ENCODE peak calls at places on chromosome 17, in six cellular contexts. S, W, J, Q, P and I are unnamed samples.

GRCh38 chr17:38663125-38663751 is 11.5 kb downstream of the EPOP start:
- DNase-seq in S (peak), W (peak), J (peak), Q (no peak), P (no peak), I (peak)

GRCh38 chr17:6526362-6527152 is 29.8 kb downstream of the PITPNM3 start:
- DNase-seq in S (no peak), W (no peak), J (no peak), Q (no peak), P (no peak), I (no peak)

GRCh38 chr17:72539981-72540897 is 419.4 kb downstream of the SOX9 start:
- DNase-seq in S (peak), W (peak), J (peak), Q (peak), P (no peak), I (peak)

GRCh38 chr17:8894673-8895578 is 27.5 kb upstream of the PIK3R6 start:
- DNase-seq in S (no peak), W (peak), J (peak), Q (no peak), P (no peak), I (peak)

GRCh38 chr17:2018716-2019490 is 6.2 kb downstream of the RTN4RL1 start:
- DNase-seq in S (no peak), W (no peak), J (no peak), Q (no peak), P (no peak), I (no peak)

GRCh38 chr17:75814900-75815373 is 29.3 kb downstream of the UNC13D start:
- DNase-seq in S (no peak), W (no peak), J (no peak), Q (peak), P (no peak), I (no peak)

GRCh38 chr17:16878084-16878483 is 93.8 kb downstream of the TNFRSF13B start:
- DNase-seq in S (no peak), W (no peak), J (no peak), Q (no peak), P (no peak), I (no peak)

GRCh38 chr17:17343160-17343735 is 40.1 kb downstream of the NT5M start:
- DNase-seq in S (no peak), W (no peak), J (no peak), Q (no peak), P (no peak), I (no peak)

GRCh38 chr17:51666971-51667721 is 406.8 kb downstream of the UTP18 start:
- DNase-seq in S (no peak), W (no peak), J (no peak), Q (no peak), P (no peak), I (no peak)

GRCh38 chr17:61463068-61463980 is 11.1 kb downstream of the TBX4 start:
- DNase-seq in S (no peak), W (peak), J (no peak), Q (peak), P (no peak), I (no peak)

GRCh38 chr17:67244621-67245072 is 349 bp downstream of the HELZ start:
- DNase-seq in S (no peak), W (no peak), J (peak), Q (peak), P (no peak), I (peak)

GRCh38 chr17:78379134-78379497 is 667 bp downstream of the PGS1 start:
- DNase-seq in S (peak), W (no peak), J (no peak), Q (no peak), P (no peak), I (no peak)

GRCh38 chr17:70137451-70138230 is 31.7 kb upstream of the KCNJ2 start:
- DNase-seq in S (peak), W (no peak), J (peak), Q (peak), P (no peak), I (no peak)
- H3K27ac ChIP-seq in S (peak), W (peak), J (peak), Q (peak), P (peak), I (peak)

DNA sequence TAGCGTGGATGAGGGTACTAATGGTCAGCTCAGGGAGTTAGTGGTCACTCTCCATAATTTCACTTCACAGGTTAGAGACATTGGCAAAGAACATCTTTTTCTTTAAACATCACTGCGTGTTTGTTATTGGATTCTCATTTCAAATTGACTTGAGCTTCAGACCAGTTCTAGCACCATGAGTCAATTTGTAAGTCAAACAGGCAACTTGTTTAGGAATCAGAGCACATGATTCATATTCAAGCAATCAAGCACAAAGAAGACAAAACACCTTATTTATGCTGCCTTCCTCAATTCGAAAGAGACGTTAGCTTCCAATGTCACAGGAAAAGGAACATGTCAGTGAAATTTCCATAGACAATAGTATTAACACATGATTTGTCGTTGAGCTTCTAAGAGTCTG is 62.3 kb downstream of the HS3ST3A1 start:
- DNase-seq in S (no peak), W (no peak), J (no peak), Q (no peak), P (no peak), I (no peak)
- H3K27ac ChIP-seq in S (no peak), W (no peak), J (no peak), Q (no peak), P (no peak), I (no peak)

GRCh38 chr17:59620064-59620359 is 317 bp downstream of the CLTC start:
- DNase-seq in S (no peak), W (no peak), J (no peak), Q (no peak), P (no peak), I (no peak)

GRCh38 chr17:59616253-59616920 is 3.3 kb upstream of the CLTC start:
- DNase-seq in S (no peak), W (no peak), J (no peak), Q (no peak), P (no peak), I (no peak)

GRCh38 chr17:59619313-59620063 is at the start of gene CLTC:
- DNase-seq in S (peak), W (peak), J (peak), Q (peak), P (peak), I (peak)

GRCh38 chr17:59618894-59619312 is 792 bp upstream of the CLTC start:
- DNase-seq in S (no peak), W (no peak), J (no peak), Q (no peak), P (no peak), I (no peak)

GRCh38 chr17:59617141-59617757 is 2.4 kb upstream of the CLTC start:
- DNase-seq in S (no peak), W (no peak), J (no peak), Q (no peak), P (no peak), I (no peak)
- H3K27ac ChIP-seq in S (no peak), W (no peak), J (no peak), Q (peak), P (peak), I (peak)

DNA sequence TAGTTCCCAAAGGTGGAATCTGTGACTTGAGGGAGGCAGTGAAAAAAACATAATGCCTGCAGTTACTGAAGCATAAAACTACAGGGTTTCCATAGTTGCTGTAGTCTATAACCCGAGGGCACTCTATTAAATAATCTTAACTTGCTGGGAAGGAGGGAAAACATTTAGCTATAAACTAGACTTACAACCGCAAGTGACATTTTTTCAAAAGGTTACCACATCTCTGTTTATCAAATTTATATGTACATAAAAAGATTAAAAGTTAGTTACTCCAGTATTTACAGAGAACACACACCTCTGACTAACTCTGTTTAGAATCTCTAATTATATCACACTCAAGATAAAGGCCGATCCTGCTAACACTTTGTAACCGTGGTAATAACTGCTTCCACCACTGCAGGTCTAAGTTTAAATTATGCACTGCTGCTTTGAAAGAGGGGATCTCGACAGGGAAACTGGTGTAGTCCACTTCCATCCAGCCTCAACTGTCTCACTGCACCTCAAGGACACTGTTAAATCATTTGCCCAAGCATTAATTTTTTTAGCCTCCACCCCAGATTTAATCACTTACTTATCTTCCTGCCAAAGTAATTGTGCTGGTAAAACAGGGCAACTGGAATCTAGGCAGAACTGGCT is 14.6 kb downstream of the KCNJ16 start:
- DNase-seq in S (no peak), W (no peak), J (no peak), Q (no peak), P (no peak), I (no peak)
- H3K27ac ChIP-seq in S (no peak), W (no peak), J (no peak), Q (no peak), P (peak), I (no peak)

DNA sequence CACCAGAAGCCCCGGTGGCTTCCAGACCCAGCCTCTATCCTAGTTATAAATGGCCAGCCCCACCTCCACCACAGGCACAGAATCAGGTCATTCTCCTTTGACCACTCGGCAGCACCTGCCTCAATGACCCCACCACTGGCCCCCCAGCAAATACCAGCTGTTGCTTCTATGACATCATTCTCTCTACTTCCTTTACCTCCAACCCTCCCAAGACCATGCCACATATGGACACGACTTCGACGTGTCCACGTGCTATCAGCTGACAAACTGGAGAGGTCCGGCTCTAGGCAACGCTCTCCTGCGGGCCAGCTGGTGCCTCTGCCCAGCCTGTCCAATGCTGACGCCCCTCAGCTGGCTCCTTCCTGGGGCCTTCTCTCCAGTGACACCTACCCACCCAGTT is 5.9 kb downstream of the ALYREF start:
- DNase-seq in S (no peak), W (no peak), J (no peak), Q (no peak), P (no peak), I (no peak)
- H3K27ac ChIP-seq in S (no peak), W (no peak), J (no peak), Q (peak), P (no peak), I (no peak)

GRCh38 chr17:41835800-41836549 is at the start of gene NT5C3B:
- DNase-seq in S (peak), W (peak), J (peak), Q (peak), P (no peak), I (peak)
- H3K27ac ChIP-seq in S (peak), W (peak), J (peak), Q (peak), P (peak), I (peak)

DNA sequence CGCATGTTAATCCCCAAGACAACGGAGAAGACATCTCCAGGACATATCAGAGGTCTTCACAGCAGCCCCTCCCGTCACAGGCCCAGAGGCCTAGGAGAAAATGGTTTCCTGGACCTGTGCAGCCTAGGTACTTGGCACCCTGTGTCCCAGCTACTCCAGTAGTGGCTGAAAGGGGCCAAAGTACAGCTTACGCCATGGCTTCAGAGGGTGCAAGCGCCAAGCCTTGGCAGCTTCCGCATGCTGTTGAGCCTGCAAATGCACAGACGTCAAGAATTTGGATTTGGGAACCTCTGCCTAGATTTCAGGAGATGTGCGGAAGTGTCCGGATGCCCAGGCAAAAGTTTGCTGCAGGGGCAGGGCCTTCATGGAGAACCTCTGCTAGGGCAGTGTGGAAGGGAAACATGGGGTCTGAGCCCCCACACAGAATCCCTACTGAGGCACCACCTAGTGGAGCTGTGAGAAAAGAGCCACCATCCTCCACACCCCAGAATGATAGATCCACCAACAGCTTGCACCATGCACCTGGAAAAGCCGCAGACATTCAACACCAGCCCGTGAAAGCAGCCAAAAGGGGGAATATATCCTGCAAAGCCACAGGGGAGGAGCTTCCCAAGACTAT is 159.3 kb upstream of the COX10 start:
- DNase-seq in S (no peak), W (no peak), J (no peak), Q (no peak), P (no peak), I (no peak)
- H3K27ac ChIP-seq in S (no peak), W (no peak), J (no peak), Q (no peak), P (no peak), I (no peak)

DNA sequence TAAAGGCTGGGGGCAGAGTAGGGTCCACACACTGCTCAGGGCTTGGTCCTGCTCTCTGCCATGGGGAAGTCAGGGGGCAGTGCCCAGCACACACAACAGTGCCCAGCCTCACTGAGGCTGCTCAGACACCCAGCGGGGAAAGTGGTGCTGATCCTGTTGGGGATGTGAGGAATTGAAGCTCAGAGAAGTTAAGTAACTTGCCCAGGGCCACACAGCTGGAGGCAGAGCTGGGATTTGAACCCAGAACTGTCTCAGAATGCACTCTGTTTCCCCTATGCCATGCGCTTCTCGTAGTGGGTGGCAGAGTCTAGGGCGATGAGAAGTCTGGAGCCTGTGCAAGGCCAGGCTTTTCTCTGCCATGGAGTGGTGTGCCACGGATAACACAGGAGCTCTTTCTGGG is 59.3 kb downstream of the SDK2 start:
- DNase-seq in S (no peak), W (no peak), J (no peak), Q (no peak), P (no peak), I (no peak)
- H3K27ac ChIP-seq in S (no peak), W (no peak), J (no peak), Q (no peak), P (no peak), I (no peak)

GRCh38 chr17:63246344-63246743 is 199.8 kb downstream of the CYB561 start:
- DNase-seq in S (no peak), W (no peak), J (no peak), Q (no peak), P (no peak), I (no peak)

GRCh38 chr17:63247706-63248105 is 198.4 kb downstream of the CYB561 start:
- DNase-seq in S (no peak), W (no peak), J (no peak), Q (no peak), P (no peak), I (no peak)

GRCh38 chr17:63249256-63250006 is 196.7 kb downstream of the CYB561 start:
- DNase-seq in S (no peak), W (no peak), J (no peak), Q (no peak), P (no peak), I (no peak)

DNA sequence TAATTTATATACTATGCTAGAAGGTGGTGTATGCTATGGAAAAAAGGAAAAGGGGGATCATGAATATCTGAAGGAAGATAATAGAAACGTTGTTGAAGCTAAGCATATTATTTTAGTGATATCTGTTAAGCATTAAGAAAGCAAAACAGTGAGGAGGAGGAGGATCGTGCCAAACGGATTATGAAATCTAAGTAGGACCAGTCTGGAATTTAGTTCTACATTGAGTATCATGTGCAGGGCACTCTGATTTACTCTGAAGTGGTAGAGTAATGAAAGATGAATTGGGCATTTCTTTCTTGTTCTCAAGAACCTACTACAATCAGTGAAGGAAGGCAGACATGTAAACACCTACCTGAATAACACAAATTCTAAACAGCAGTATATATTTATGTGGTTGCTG is 195.3 kb downstream of the CYB561 start:
- DNase-seq in S (no peak), W (no peak), J (no peak), Q (no peak), P (no peak), I (no peak)
- H3K27ac ChIP-seq in S (no peak), W (no peak), J (no peak), Q (no peak), P (no peak), I (peak)

GRCh38 chr17:82370471-82371332 is 863 bp upstream of the UTS2R start:
- DNase-seq in S (no peak), W (no peak), J (no peak), Q (peak), P (no peak), I (no peak)
- H3K27ac ChIP-seq in S (no peak), W (no peak), J (no peak), Q (no peak), P (no peak), I (no peak)